ENCODE peak calls at places on chromosome 21, in seven cellular contexts. G, O, K, E, H, L and V are unnamed samples.
A peak's percentile ranks its signal among the peaks of the same experiment; 100 is the strongest.

GRCh38 chr21:46416551-46416950 is 42.1 kb upstream of the DIP2A start:
- DNase-seq in G (no peak), O (peak; percentile 46), K (no peak), E (no peak), H (no peak), L (no peak), V (no peak)

GRCh38 chr21:34276711-34277425 is 86.9 kb upstream of the KCNE2 start:
- DNase-seq in G (no peak), O (no peak), K (no peak), E (no peak), H (no peak), L (no peak), V (no peak)

GRCh38 chr21:37220433-37220980 is 46.6 kb downstream of the VPS26C start:
- DNase-seq in G (peak; percentile 32), O (no peak), K (no peak), E (no peak), H (no peak), L (no peak), V (peak; percentile 31)

GRCh38 chr21:43864806-43865470 is at the start of gene AGPAT3:
- DNase-seq in G (no peak), O (peak; percentile 75), K (peak; percentile 26), E (no peak), H (no peak), L (no peak), V (no peak)

GRCh38 chr21:34061983-34062382 is 11.4 kb upstream of the MRPS6 start:
- DNase-seq in G (no peak), O (no peak), K (no peak), E (no peak), H (no peak), L (no peak), V (no peak)

GRCh38 chr21:14273736-14274538 is 58.0 kb downstream of the RBM11 start:
- DNase-seq in G (no peak), O (peak; percentile 87), K (no peak), E (no peak), H (no peak), L (peak; percentile 23), V (no peak)

GRCh38 chr21:32844653-32845443 is 73.3 kb upstream of the PAXBP1 start:
- DNase-seq in G (no peak), O (no peak), K (no peak), E (no peak), H (no peak), L (no peak), V (peak; percentile 57)

GRCh38 chr21:44057960-44058651 is 46.0 kb downstream of the TRAPPC10 start:
- DNase-seq in G (no peak), O (no peak), K (peak; percentile 11), E (no peak), H (no peak), L (no peak), V (no peak)

GRCh38 chr21:35974801-35975200 is 85.5 kb downstream of the SETD4 start:
- DNase-seq in G (no peak), O (no peak), K (no peak), E (no peak), H (no peak), L (no peak), V (no peak)